ENCODE peak calls at places on chromosomes 2 and 18, in seven cellular contexts. G, P, X, C, N, A and M are unnamed samples.

GRCh38 chr2:176187306-176188217 is 906 bp upstream of the HOXD1 start:
- DNase-seq in G (no peak), P (peak; percentile 36), C (no peak), N (no peak), A (peak; percentile 44), X (no peak), M (no peak)

GRCh38 chr2:54122171-54122935 is 6.9 kb downstream of the ACYP2 start:
- DNase-seq in G (no peak), P (no peak), A (no peak), X (no peak), C (peak; percentile 21), N (no peak), M (no peak)

GRCh38 chr18:75375341-75375740 is 52.2 kb downstream of the SMIM21 start:
- DNase-seq in X (no peak), G (no peak), A (no peak), P (peak; percentile 22), N (no peak), C (no peak), M (no peak)

GRCh38 chr2:164757934-164758695 is 83.5 kb downstream of the COBLL1 start:
- DNase-seq in C (peak; percentile 57), P (peak; percentile 15), A (no peak), X (no peak), N (peak; percentile 69), G (no peak), M (no peak)

GRCh38 chr18:78927156-78927555 is 52.5 kb upstream of the SALL3 start:
- DNase-seq in X (peak; percentile 37), N (no peak), A (no peak), C (no peak), G (no peak), P (no peak), M (no peak)

GRCh38 chr2:86522711-86523110 is 40.5 kb downstream of the CHMP3 start:
- DNase-seq in A (no peak), N (no peak), G (no peak), C (no peak), P (no peak), X (no peak), M (no peak)

GRCh38 chr2:24011278-24012104 is 1.6 kb downstream of the MFSD2B start:
- DNase-seq in X (no peak), G (no peak), A (no peak), N (no peak), P (no peak), C (no peak), M (no peak)

GRCh38 chr18:61888622-61889021 is 4.2 kb downstream of the RNF152 start:
- DNase-seq in C (no peak), X (no peak), G (no peak), A (no peak), N (no peak), P (no peak), M (no peak)

GRCh38 chr2:121502246-121502645 is 28.4 kb upstream of the RNU4ATAC start:
- DNase-seq in G (no peak), P (peak; percentile 90), X (no peak), C (peak; percentile 88), N (peak; percentile 84), A (no peak), M (no peak)

GRCh38 chr2:50077190-50077589 is 922.9 kb upstream of the FSHR start:
- DNase-seq in N (no peak), X (no peak), P (no peak), C (no peak), A (no peak), G (no peak), M (no peak)

GRCh38 chr18:54150226-54150625 is 74.2 kb downstream of the MBD2 start:
- DNase-seq in C (no peak), A (peak; percentile 57), P (no peak), X (no peak), G (no peak), N (peak; percentile 42), M (no peak)

GRCh38 chr2:10911291-10912075 is at the start of gene KCNF1:
- DNase-seq in G (no peak), C (no peak), X (no peak), A (peak; percentile 73), N (peak; percentile 58), P (peak; percentile 68), M (no peak)

GRCh38 chr2:100352511-100352910 is 30.2 kb upstream of the LONRF2 start:
- DNase-seq in A (no peak), X (no peak), N (no peak), G (no peak), P (no peak), C (no peak), M (no peak)

GRCh38 chr18:63119647-63120046 is 199.9 kb downstream of the BCL2 start:
- DNase-seq in C (no peak), N (no peak), X (no peak), A (peak; percentile 45), P (peak; percentile 31), G (no peak), M (no peak)

GRCh38 chr2:190404487-190404886 is 3.7 kb upstream of the MFSD6 start:
- DNase-seq in N (peak; percentile 81), A (no peak), C (peak; percentile 22), X (no peak), P (no peak), G (no peak), M (no peak)

GRCh38 chr2:31523871-31524492 is 56.8 kb downstream of the SRD5A2 start:
- DNase-seq in X (no peak), C (peak; percentile 75), N (peak; percentile 46), G (no peak), P (peak; percentile 36), A (peak; percentile 37), M (peak; percentile 13)

GRCh38 chr2:23361185-23361584 is 23.8 kb upstream of the KLHL29 start:
- DNase-seq in A (no peak), G (no peak), N (no peak), C (no peak), P (no peak), X (no peak), M (no peak)

GRCh38 chr18:12304351-12305210 is 3.5 kb upstream of the TUBB6 start:
- DNase-seq in C (no peak), A (no peak), P (no peak), N (peak; percentile 77), G (no peak), X (no peak), M (peak; percentile 51)

GRCh38 chr18:37662099-37662498 is 96.5 kb upstream of the CELF4 start:
- DNase-seq in X (no peak), A (no peak), P (no peak), G (no peak), C (no peak), N (no peak), M (no peak)

GRCh38 chr18:62678847-62679535 is 36.4 kb upstream of the PHLPP1 start:
- DNase-seq in A (peak; percentile 33), G (no peak), N (no peak), P (no peak), X (no peak), C (no peak), M (no peak)

GRCh38 chr2:217216982-217217381 is 357.1 kb upstream of the TNP1 start:
- DNase-seq in N (no peak), C (no peak), G (no peak), A (no peak), P (no peak), X (no peak), M (no peak)

GRCh38 chr2:217219141-217219505 is 359.3 kb upstream of the TNP1 start:
- DNase-seq in A (no peak), X (no peak), N (no peak), C (no peak), G (no peak), P (no peak), M (no peak)

GRCh38 chr2:217220228-217221013 is 360.6 kb upstream of the TNP1 start:
- DNase-seq in C (no peak), X (no peak), P (no peak), N (no peak), G (no peak), A (no peak), M (no peak)

GRCh38 chr2:217216316-217216715 is 356.5 kb upstream of the TNP1 start:
- DNase-seq in C (no peak), A (no peak), N (no peak), G (no peak), P (no peak), X (no peak), M (no peak)

DNA sequence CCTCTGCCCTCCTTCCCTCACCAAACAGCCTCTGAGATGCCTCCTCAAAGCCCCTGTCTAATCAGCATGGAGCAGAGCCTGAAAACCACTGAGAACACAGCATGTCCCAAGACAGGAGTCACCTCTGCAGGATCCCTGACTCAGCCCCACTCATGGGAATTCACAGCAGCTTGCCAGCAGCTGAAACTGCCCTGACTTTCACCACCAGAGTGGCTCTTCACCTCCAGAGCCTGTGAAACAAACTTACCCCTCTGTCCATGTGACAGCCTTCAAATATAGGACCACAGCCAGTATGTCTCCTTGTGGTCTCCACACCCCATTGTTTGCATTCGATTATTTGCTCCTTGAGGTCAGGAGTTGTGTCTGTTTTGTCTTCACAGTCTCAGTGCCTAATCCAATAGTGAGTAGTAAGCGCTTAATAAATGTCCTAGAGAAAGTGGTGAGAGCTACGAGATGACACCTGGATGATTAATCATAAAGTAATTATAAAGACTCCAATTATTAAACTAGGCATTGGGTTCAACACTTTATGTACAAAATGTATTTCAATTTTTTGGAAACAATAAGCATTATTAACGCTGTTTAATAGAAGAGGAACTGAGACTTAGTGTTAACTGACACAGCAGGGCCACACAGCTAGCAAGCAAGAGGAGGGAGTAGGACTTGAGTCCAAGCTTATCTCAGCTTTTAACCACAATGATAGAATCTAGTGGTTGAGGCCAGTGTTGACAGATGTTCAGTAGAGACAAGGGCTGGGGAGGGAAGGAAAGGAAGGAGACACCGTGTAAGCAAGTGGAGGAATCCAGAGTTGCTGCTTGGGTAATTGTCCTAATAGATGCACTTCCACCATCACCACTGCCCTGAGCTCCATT is 358.6 kb upstream of the TNP1 start:
- DNase-seq in X (no peak), P (peak; percentile 50), A (no peak), N (peak; percentile 35), C (peak; percentile 84), G (no peak), M (no peak)
- H3K27ac ChIP-seq in X (no peak overlapping the region), P (peak overlapping the region; percentile 13), A (no peak overlapping the region), N (no peak overlapping the region), C (peak overlapping the region; percentile 19), G (no peak overlapping the region), M (no peak overlapping the region)

GRCh38 chr2:119282966-119283511 is 59.4 kb downstream of the STEAP3 start:
- DNase-seq in G (no peak), X (no peak), P (no peak), A (no peak), N (peak; percentile 10), C (no peak), M (no peak)
- H3K27ac ChIP-seq in G (no peak overlapping the region), X (no peak overlapping the region), P (no peak overlapping the region), A (no peak overlapping the region), N (no peak overlapping the region), C (no peak overlapping the region), M (no peak overlapping the region)

GRCh38 chr2:166104084-166104483 is 23.7 kb downstream of the SCN1A start:
- DNase-seq in A (no peak), P (no peak), X (no peak), N (no peak), C (no peak), G (no peak), M (no peak)
- H3K27ac ChIP-seq in A (no peak overlapping the region), P (no peak overlapping the region), X (no peak overlapping the region), N (no peak overlapping the region), C (no peak overlapping the region), G (no peak overlapping the region), M (no peak overlapping the region)

GRCh38 chr18:58922995-58923394 is 58.3 kb downstream of the ZNF532 start:
- DNase-seq in G (no peak), N (no peak), P (no peak), X (no peak), A (no peak), C (no peak), M (no peak)
- H3K27ac ChIP-seq in G (no peak overlapping the region), N (no peak overlapping the region), P (no peak overlapping the region), X (no peak overlapping the region), A (no peak overlapping the region), C (no peak overlapping the region), M (no peak overlapping the region)

GRCh38 chr2:191539068-191539467 is 138.9 kb upstream of the NABP1 start:
- DNase-seq in X (no peak), A (no peak), N (no peak), G (no peak), P (peak; percentile 27), C (peak; percentile 24), M (no peak)
- H3K27ac ChIP-seq in X (no peak overlapping the region), A (no peak overlapping the region), N (no peak overlapping the region), G (no peak overlapping the region), P (no peak overlapping the region), C (no peak overlapping the region), M (no peak overlapping the region)